ENCODE peak calls at places on chromosome 2, in ten cellular contexts. R is right lobe of liver, I is adrenal gland, Z is endothelial cell of umbilical vein, E is astrocyte, L is small intestine, G is RWPE2, P is GM23338, J is fibroblast of lung, C is bronchial epithelial cell. W is an unnamed sample.

GRCh38 chr2:120736955-120737801 is 1.5 kb downstream of the GLI2 start:
- DNase-seq in R (no peak), J (peak; percentile 87), L (no peak), G (no peak), P (peak; percentile 94), Z (no peak), I (no peak), E (peak; percentile 92), C (no peak), W (peak; percentile 79)

GRCh38 chr2:45860136-45861106 is 208.9 kb downstream of the PRKCE start:
- DNase-seq in L (peak; percentile 37), P (peak; percentile 12), R (no peak), C (peak; percentile 61), J (peak; percentile 86), E (peak; percentile 36), G (no peak), Z (peak; percentile 48), I (peak; percentile 74), W (peak; percentile 63)

GRCh38 chr2:32678825-32679224 is 51.0 kb downstream of the TTC27 start:
- DNase-seq in E (peak; percentile 77), I (no peak), J (peak; percentile 81), R (no peak), P (no peak), C (peak; percentile 6), Z (peak; percentile 84), G (no peak), L (no peak), W (no peak)

GRCh38 chr2:207150294-207150693 is 15.5 kb downstream of the KLF7 start:
- DNase-seq in E (no peak), J (no peak), I (no peak), P (no peak), Z (no peak), R (no peak), L (no peak), C (no peak), G (no peak), W (no peak)

GRCh38 chr2:109663721-109664120 is 49.6 kb downstream of the SOWAHC start:
- DNase-seq in R (no peak), P (no peak), I (peak; percentile 67), L (no peak), Z (no peak), G (no peak), E (peak; percentile 87), C (peak; percentile 98), J (peak; percentile 79), W (peak; percentile 76)

GRCh38 chr2:70659551-70659950 is 105.9 kb upstream of the TGFA start:
- DNase-seq in E (no peak), R (no peak), G (no peak), J (no peak), I (no peak), P (no peak), C (no peak), Z (no peak), L (no peak), W (no peak)

GRCh38 chr2:102418421-102418961 is 4.5 kb upstream of the IL18RAP start:
- DNase-seq in L (peak; percentile 57), I (no peak), Z (no peak), C (peak; percentile 14), J (no peak), G (no peak), E (peak; percentile 32), R (no peak), P (no peak), W (no peak)

GRCh38 chr2:220469201-220469600 is 841.8 kb downstream of the SLC4A3 start:
- DNase-seq in L (no peak), G (no peak), Z (no peak), P (no peak), E (peak; percentile 60), I (no peak), J (peak; percentile 82), R (no peak), C (peak; percentile 43), W (peak; percentile 62)

GRCh38 chr2:32355976-32356734 is 668 bp upstream of the BIRC6 start:
- DNase-seq in E (peak; percentile 47), R (no peak), L (no peak), G (no peak), Z (no peak), J (no peak), I (no peak), C (peak; percentile 36), P (no peak), W (no peak)

DNA sequence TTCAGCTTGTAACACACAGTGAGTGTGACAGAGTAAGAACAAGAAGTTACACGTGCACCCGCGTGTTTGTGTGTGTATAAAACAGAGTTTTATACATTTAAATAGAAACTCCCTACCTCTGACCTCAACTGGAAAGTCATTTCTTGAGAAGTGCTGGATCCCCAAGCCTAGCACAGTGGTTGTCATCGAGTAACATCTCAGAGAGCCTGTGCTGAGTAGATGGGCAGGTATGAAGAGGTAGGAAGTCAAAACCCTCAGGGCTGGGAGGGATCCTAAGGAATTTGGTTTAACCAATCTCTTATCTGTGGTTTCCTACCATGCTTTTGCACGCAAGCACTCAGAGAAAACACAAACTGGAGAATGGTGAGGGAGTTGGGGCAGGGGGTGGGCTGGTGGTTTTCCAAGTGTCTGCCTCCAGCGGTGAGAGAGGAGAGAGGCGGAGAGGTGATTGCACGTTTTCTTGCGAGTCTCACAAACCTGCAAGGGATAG is 9.2 kb downstream of the ACOXL start:
- DNase-seq in I (no peak), Z (no peak), E (peak; percentile 65), C (peak; percentile 83), J (no peak), L (no peak), G (no peak), P (peak; percentile 54), R (no peak), W (no peak)
- H3K27me3 ChIP-seq in I (peaks cover 6% of the 10 kb centered on the region), Z (peaks cover 21% of the 10 kb centered on the region), E (peaks cover 51% of the 10 kb centered on the region), C (no peaks in the 10 kb centered on the region), J (peaks cover 24% of the 10 kb centered on the region), L (peaks cover 4% of the 10 kb centered on the region), G (no peaks in the 10 kb centered on the region), P (no peaks in the 10 kb centered on the region), R (no peaks in the 10 kb centered on the region), W (no peaks in the 10 kb centered on the region)

GRCh38 chr2:30769891-30770462 is 37.3 kb downstream of the CAPN13 start:
- DNase-seq in G (no peak), Z (no peak), C (no peak), J (no peak), I (no peak), E (no peak), P (no peak), L (peak; percentile 92), R (no peak), W (no peak)
- H3K27me3 ChIP-seq in G (peaks cover 16% of the 10 kb centered on the region), Z (no peaks in the 10 kb centered on the region), C (peaks cover 5% of the 10 kb centered on the region), J (peaks cover 2% of the 10 kb centered on the region), I (no peaks in the 10 kb centered on the region), E (no peaks in the 10 kb centered on the region), P (no peaks in the 10 kb centered on the region), L (no peaks in the 10 kb centered on the region), R (no peaks in the 10 kb centered on the region), W (peaks cover 3% of the 10 kb centered on the region)

GRCh38 chr2:64860936-64861335 is 128.3 kb upstream of the SLC1A4 start:
- DNase-seq in P (no peak), J (no peak), G (no peak), E (no peak), I (no peak), L (no peak), Z (no peak), C (no peak), R (no peak), W (no peak)
- H3K27me3 ChIP-seq in P (peaks cover 66% of the 10 kb centered on the region), J (no peaks in the 10 kb centered on the region), G (no peaks in the 10 kb centered on the region), E (peaks cover 5% of the 10 kb centered on the region), I (no peaks in the 10 kb centered on the region), L (no peaks in the 10 kb centered on the region), Z (no peaks in the 10 kb centered on the region), C (no peaks in the 10 kb centered on the region), R (no peaks in the 10 kb centered on the region), W (no peaks in the 10 kb centered on the region)

GRCh38 chr2:23500836-23501235 is 115.9 kb downstream of the KLHL29 start:
- DNase-seq in E (no peak), G (no peak), R (peak; percentile 20), I (no peak), J (no peak), P (no peak), Z (no peak), C (no peak), L (no peak), W (no peak)
- H3K27me3 ChIP-seq in E (peaks cover 18% of the 10 kb centered on the region), G (no peaks in the 10 kb centered on the region), R (no peaks in the 10 kb centered on the region), I (no peaks in the 10 kb centered on the region), J (no peaks in the 10 kb centered on the region), P (no peaks in the 10 kb centered on the region), Z (no peaks in the 10 kb centered on the region), C (no peaks in the 10 kb centered on the region), L (no peaks in the 10 kb centered on the region), W (no peaks in the 10 kb centered on the region)

GRCh38 chr2:10478298-10478625 is 30.1 kb upstream of the ODC1 start:
- DNase-seq in C (no peak), R (no peak), E (no peak), I (no peak), J (no peak), L (no peak), Z (no peak), P (no peak), G (no peak), W (no peak)
- H3K27me3 ChIP-seq in C (peaks cover 13% of the 10 kb centered on the region), R (no peaks in the 10 kb centered on the region), E (peaks cover 10% of the 10 kb centered on the region), I (no peaks in the 10 kb centered on the region), J (peaks cover 10% of the 10 kb centered on the region), L (no peaks in the 10 kb centered on the region), Z (no peaks in the 10 kb centered on the region), P (no peaks in the 10 kb centered on the region), G (no peaks in the 10 kb centered on the region), W (no peaks in the 10 kb centered on the region)

W was measured in MG63.